ENCODE peak calls at places on chromosomes 7 and 10, in seven cellular contexts. X is IMR-90, K is right lobe of liver, G is prostate gland, O is adrenal gland, S is sigmoid colon, H is A549. R is an unnamed sample.

GRCh38 chr7:13276977-13277376 is 589.5 kb downstream of the ARL4A start:
- DNase-seq in K (no peak), G (no peak), H (peak), O (no peak), S (no peak), X (no peak), R (no peak)

GRCh38 chr10:42519761-42520460 is 118.5 kb downstream of the ZNF33B start:
- DNase-seq in H (peak), X (no peak), G (no peak), S (no peak), K (no peak), O (no peak), R (no peak)

GRCh38 chr10:3006093-3006492 is 61.3 kb upstream of the PFKP start:
- DNase-seq in X (no peak), O (no peak), S (no peak), K (no peak), G (no peak), H (no peak), R (no peak)

GRCh38 chr7:19377611-19378339 is 232.6 kb upstream of the FERD3L start:
- DNase-seq in S (no peak), H (no peak), O (no peak), X (peak), G (no peak), K (no peak), R (no peak)

GRCh38 chr10:364267-364775 is 229.1 kb downstream of the ZMYND11 start:
- DNase-seq in X (no peak), H (no peak), S (peak), G (no peak), K (no peak), O (no peak), R (no peak)

GRCh38 chr7:91288208-91288824 is 24.1 kb downstream of the FZD1 start:
- DNase-seq in H (peak), K (no peak), X (no peak), G (no peak), O (peak), S (no peak), R (no peak)

GRCh38 chr10:81918766-81919165 is 43.8 kb downstream of the NRG3 start:
- DNase-seq in O (no peak), X (no peak), K (no peak), S (no peak), H (no peak), G (no peak), R (no peak)

GRCh38 chr10:12981570-12981969 is 19.9 kb downstream of the CCDC3 start:
- DNase-seq in O (no peak), G (no peak), H (peak), K (no peak), S (no peak), X (peak), R (no peak)

GRCh38 chr10:125035136-125035535 is 93.2 kb downstream of the ZRANB1 start:
- DNase-seq in X (peak), K (no peak), O (no peak), S (no peak), G (no peak), H (peak), R (no peak)

GRCh38 chr10:114044251-114045070 is 795 bp downstream of the ADRB1 start:
- DNase-seq in O (no peak), S (no peak), G (no peak), K (no peak), X (no peak), H (peak), R (no peak)

GRCh38 chr10:122323188-122323587 is 51.3 kb upstream of the PLEKHA1 start:
- DNase-seq in S (no peak), K (no peak), O (no peak), G (no peak), H (no peak), X (no peak), R (no peak)

DNA sequence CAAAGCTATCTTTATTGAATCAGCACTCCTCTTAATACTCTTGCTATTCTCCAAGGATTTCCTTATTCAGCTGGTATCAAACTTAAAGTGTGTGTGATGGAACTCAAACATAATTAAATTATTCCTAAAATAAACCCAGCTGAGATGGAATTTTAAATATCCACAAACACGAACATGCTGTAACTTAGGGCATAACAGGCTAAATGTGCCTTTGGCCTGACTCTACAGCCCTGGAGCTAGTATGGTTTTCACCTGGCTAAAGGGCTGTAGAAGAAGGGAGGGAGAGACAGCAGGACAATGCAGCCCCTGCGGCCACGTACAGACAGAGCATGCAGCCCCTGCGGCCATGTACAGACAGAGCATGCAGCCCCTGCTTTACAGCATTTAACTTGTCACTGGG is 34.0 kb downstream of the ESYT2 start:
- DNase-seq in O (no peak), K (no peak), S (no peak), G (no peak), X (no peak), H (no peak), R (no peak)
- TF ChIP-seq CTCF in O (no peak), K (no peak), S (no peak), G (no peak), X (no peak), H (no peak), R (no peak)

GRCh38 chr10:68963151-68963550 is 7.2 kb downstream of the DDX21 start:
- DNase-seq in O (no peak), K (no peak), G (no peak), X (no peak), S (no peak), H (no peak), R (no peak)

GRCh38 chr10:68957284-68957615 is 1.3 kb downstream of the DDX21 start:
- DNase-seq in G (no peak), X (no peak), O (no peak), S (no peak), K (no peak), H (no peak), R (no peak)

GRCh38 chr10:68957654-68958053 is 1.7 kb downstream of the DDX21 start:
- DNase-seq in G (no peak), O (no peak), K (no peak), S (no peak), H (peak), X (no peak), R (no peak)

GRCh38 chr10:68955786-68956532 is at the start of gene DDX21:
- DNase-seq in O (peak), X (peak), G (peak), H (peak), S (peak), K (peak), R (peak)

DNA sequence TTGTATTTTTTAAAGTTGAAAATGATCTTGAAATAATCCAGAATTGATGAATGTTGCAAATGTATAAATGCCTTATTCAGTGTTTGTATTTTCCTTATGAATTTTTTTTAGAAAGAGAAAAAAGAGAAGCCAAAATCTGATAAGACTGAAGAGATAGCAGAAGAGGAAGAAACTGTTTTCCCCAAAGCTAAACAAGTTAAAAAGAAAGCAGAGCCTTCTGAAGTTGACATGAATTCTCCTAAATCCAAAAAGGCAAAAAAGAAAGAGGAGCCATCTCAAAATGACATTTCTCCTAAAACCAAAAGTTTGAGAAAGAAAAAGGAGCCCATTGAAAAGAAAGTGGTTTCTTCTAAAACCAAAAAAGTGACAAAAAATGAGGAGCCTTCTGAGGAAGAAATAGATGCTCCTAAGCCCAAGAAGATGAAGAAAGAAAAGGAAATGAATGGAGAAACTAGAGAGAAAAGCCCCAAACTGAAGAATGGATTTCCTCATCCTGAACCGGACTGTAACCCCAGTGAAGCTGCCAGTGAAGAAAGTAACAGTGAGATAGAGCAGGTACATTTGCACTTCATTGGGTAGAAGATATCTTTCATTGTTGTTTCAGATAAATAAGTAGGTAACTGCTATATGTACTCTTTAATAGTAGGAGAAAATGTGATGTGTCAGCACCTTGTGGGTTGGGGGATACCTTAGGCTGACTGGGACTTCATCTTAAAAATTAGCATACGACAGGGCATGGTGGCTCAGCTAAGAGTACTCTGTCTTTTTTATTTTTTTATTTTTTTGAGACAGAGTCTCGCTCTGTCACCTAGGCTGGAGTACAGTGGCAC is 3.9 kb downstream of the DDX21 start:
- DNase-seq in S (no peak), K (no peak), X (no peak), O (no peak), H (no peak), G (no peak), R (no peak)
- H3K4me3 ChIP-seq in S (no peak), K (no peak), X (no peak), O (no peak), H (no peak), G (no peak), R (no peak)

DNA sequence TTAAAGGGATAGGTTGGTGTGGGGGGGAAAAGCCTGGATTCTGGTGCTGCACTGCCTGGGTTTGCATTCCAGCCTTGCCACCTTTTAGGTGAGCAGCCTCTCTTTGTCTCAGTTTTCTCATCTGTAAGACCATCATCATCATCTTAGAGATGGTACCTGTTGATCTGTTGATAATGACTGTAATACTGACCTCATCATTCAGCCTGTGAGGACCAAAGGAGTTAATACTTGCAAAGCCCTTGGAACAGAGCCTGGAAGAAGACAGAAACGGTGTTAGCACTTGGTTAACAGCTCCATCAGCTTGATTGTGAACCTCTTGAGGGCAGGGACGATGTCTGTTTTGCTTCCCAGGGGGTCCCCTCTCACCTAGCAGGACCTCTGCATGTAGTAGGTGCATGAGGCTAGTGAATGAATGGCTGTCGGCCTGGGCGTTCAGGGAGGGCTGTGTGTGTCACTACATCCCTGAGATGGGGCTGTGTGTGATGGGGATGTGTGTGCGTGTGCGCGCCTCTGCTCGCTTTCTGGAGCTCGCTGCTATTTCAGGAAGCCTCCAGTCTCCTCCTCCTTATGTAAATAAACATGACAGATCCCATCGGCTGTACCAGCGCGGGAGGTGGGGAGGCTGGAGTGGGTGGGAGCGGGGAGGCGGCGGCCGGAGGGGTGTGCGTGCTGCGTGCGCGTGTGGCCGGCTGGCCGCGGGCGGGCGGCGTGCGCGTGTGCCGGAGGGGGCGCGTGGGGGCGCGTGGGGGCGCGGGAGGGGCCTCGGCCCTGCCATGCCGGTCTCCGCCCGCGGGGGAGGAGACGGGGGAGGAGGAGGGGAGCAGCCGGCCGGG is 61.2 kb downstream of the NEURL1 start:
- DNase-seq in X (peak), H (peak), G (peak), S (peak), O (peak), K (no peak), R (peak)
- TF ChIP-seq POLR2A in X (no peak), H (no peak), G (no peak), S (no peak), O (no peak), K (no peak), R (no peak)

GRCh38 chr10:101090597-101090996 is 28.8 kb downstream of the KAZALD1 start:
- DNase-seq in X (no peak), S (no peak), O (no peak), G (no peak), K (no peak), H (no peak), R (no peak)
- TF ChIP-seq CTCF in X (no peak), S (no peak), O (no peak), G (no peak), K (no peak), H (no peak), R (no peak)

GRCh38 chr10:8051109-8051781 is 3.2 kb upstream of the GATA3 start:
- DNase-seq in K (no peak), H (no peak), O (no peak), G (no peak), S (no peak), X (no peak), R (no peak)

GRCh38 chr10:8053446-8054242 is 844 bp upstream of the GATA3 start:
- DNase-seq in H (peak), X (peak), G (peak), K (peak), O (peak), S (no peak), R (peak)

GRCh38 chr10:8052970-8053445 is 1.5 kb upstream of the GATA3 start:
- DNase-seq in K (no peak), G (no peak), X (no peak), O (no peak), S (no peak), H (no peak), R (no peak)

GRCh38 chr10:8051851-8052257 is 2.6 kb upstream of the GATA3 start:
- DNase-seq in K (no peak), H (no peak), O (no peak), G (no peak), X (no peak), S (no peak), R (no peak)

GRCh38 chr10:8052344-8052969 is 2.0 kb upstream of the GATA3 start:
- DNase-seq in O (no peak), G (no peak), H (no peak), X (no peak), S (no peak), K (no peak), R (no peak)
- H3K4me3 ChIP-seq in O (no peak), G (no peak), H (no peak), X (no peak), S (no peak), K (no peak), R (no peak)

GRCh38 chr7:47349401-47349800 is 232.5 kb downstream of the TNS3 start:
- DNase-seq in K (no peak), G (no peak), H (no peak), X (no peak), S (no peak), O (no peak), R (no peak)

GRCh38 chr7:47350425-47350824 is 231.5 kb downstream of the TNS3 start:
- DNase-seq in X (no peak), O (no peak), S (no peak), H (no peak), G (no peak), K (no peak), R (no peak)

GRCh38 chr7:47352394-47352968 is 229.4 kb downstream of the TNS3 start:
- DNase-seq in S (no peak), X (no peak), H (no peak), K (no peak), O (no peak), G (no peak), R (no peak)

GRCh38 chr7:47354831-47355541 is 226.9 kb downstream of the TNS3 start:
- DNase-seq in G (no peak), K (no peak), O (no peak), S (no peak), X (no peak), H (no peak), R (no peak)

DNA sequence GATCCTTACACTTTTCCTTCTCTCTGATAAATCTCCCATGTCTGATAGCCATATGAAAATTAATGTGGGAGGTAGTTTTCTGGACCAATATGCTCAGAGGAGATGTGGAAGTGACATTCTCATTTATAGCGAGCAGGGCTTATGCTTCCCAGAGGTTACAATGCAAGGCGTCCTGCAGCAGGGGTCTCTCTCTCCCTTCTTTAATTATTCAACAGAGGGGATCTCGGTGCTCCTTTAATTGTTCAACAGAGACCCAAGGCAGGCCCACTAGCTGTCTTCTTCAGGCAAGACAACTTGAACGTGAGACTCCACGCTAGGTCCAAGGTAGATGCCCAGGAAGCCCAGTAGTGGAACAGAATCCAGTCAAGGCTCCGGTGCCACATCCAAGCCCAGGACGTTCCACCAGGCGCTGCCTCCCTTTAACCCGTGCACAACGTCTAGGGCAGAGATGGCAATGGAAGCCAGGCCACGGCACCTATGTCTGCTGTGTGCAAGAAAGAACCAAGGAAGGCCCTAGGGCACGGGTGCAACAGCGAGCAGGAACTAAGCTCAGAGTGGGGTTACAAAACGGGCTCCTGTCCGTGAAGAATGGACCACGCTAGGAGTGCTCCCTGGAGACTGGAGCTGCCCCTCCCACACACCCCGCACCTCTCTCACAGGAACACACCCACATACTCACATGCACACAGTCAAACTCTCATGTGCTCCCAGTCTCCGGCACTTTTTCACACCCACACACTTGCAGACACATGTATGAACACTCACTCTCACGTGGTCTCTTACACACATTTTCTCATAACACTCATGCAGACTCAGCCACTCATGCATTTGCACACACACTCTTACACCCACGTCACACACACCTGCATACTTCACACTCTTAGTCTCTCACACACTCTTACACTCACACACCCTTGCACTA is 230.4 kb downstream of the TNS3 start:
- DNase-seq in K (no peak), H (no peak), S (no peak), O (no peak), G (no peak), X (no peak), R (no peak)
- TF ChIP-seq POLR2A in K (no peak), H (no peak), S (no peak), O (no peak), G (no peak), X (no peak), R (no peak)

DNA sequence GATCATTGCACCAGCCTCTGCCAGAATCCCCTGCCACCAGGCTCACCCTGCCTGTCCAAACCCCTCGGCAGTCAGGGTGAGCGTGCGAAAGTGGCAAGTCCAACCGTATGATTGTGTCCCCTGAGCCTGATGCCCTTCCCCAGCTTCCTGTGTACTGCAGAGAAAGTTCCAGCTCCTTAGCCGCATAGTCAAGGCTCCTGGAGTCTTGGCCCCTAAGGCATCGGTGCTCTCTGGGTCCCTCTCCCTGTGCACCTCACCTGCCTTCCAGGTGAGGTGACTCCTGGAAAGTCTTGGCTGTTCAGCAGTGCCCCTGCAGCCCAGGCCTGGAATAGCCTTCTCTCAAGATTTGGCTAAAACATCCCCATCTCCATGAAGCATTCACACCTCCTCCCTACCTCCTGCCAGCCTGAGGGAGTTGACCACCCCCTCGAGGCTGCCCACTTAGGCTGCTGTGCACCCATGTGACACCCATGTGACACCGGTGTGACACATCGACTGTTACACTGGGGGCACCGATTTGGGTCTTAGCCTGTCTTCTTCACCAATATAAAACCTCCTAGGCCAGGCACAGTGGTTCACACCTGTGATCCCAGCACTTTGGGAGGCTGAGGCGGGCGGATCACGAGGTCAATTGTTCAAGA is 56.2 kb upstream of the ELN start:
- DNase-seq in S (no peak), X (no peak), K (peak), H (peak), G (no peak), O (no peak), R (no peak)
- TF ChIP-seq CTCF in S (no peak), X (no peak), K (no peak), H (no peak), G (no peak), O (no peak), R (no peak)

R was measured in ovary.